ENCODE peak calls at places on chromosomes 11 and 22, in ten cellular contexts. One of them, this sample, is unnamed.

GRCh38 chr11:75637998-75638397 is 30.8 kb downstream of the MAP6 start:
- DNase-seq in PC-9: no peak
- DNase-seq in fibroblast of villous mesenchyme: no peak
- DNase-seq in transverse colon: no peak
- DNase-seq in left ventricle myocardium inferior: no peak
- DNase-seq in uterus: no peak
- DNase-seq in fibroblast of the aortic adventitia: no peak
- DNase-seq in NCI-H345: no peak
- DNase-seq in activated naive CD4-positive, alpha-beta T cell: no peak
- DNase-seq in caudate nucleus: no peak
- DNase-seq in this sample: no peak

GRCh38 chr22:27534720-27535125 is 266.8 kb downstream of the MN1 start:
- DNase-seq in uterus: no peak
- DNase-seq in PC-9: no peak
- DNase-seq in NCI-H345: no peak
- DNase-seq in fibroblast of the aortic adventitia: peak; percentile 94
- DNase-seq in activated naive CD4-positive, alpha-beta T cell: no peak
- DNase-seq in left ventricle myocardium inferior: no peak
- DNase-seq in fibroblast of villous mesenchyme: peak; percentile 91
- DNase-seq in transverse colon: no peak
- DNase-seq in caudate nucleus: no peak
- DNase-seq in this sample: no peak

GRCh38 chr22:47393191-47393590 is 630.7 kb downstream of the TBC1D22A start:
- DNase-seq in left ventricle myocardium inferior: no peak
- DNase-seq in fibroblast of villous mesenchyme: no peak
- DNase-seq in caudate nucleus: no peak
- DNase-seq in NCI-H345: no peak
- DNase-seq in transverse colon: no peak
- DNase-seq in PC-9: no peak
- DNase-seq in fibroblast of the aortic adventitia: no peak
- DNase-seq in activated naive CD4-positive, alpha-beta T cell: no peak
- DNase-seq in uterus: no peak
- DNase-seq in this sample: no peak

GRCh38 chr22:33832558-33833151 is 87.6 kb downstream of the LARGE1 start:
- DNase-seq in fibroblast of villous mesenchyme: no peak
- DNase-seq in activated naive CD4-positive, alpha-beta T cell: no peak
- DNase-seq in left ventricle myocardium inferior: peak; percentile 50
- DNase-seq in NCI-H345: no peak
- DNase-seq in caudate nucleus: no peak
- DNase-seq in uterus: no peak
- DNase-seq in PC-9: no peak
- DNase-seq in transverse colon: no peak
- DNase-seq in fibroblast of the aortic adventitia: peak; percentile 41
- DNase-seq in this sample: no peak

GRCh38 chr11:118533769-118534729 is 3.1 kb downstream of the TMEM25 start:
- DNase-seq in caudate nucleus: no peak
- DNase-seq in fibroblast of the aortic adventitia: no peak
- DNase-seq in fibroblast of villous mesenchyme: no peak
- DNase-seq in left ventricle myocardium inferior: no peak
- DNase-seq in activated naive CD4-positive, alpha-beta T cell: no peak
- DNase-seq in PC-9: no peak
- DNase-seq in NCI-H345: no peak
- DNase-seq in uterus: no peak
- DNase-seq in transverse colon: peak; percentile 57
- DNase-seq in this sample: no peak

GRCh38 chr22:24147666-24148065 is 33.6 kb upstream of the SUSD2 start:
- DNase-seq in NCI-H345: no peak
- DNase-seq in fibroblast of the aortic adventitia: no peak
- DNase-seq in activated naive CD4-positive, alpha-beta T cell: no peak
- DNase-seq in caudate nucleus: no peak
- DNase-seq in left ventricle myocardium inferior: no peak
- DNase-seq in fibroblast of villous mesenchyme: no peak
- DNase-seq in uterus: no peak
- DNase-seq in transverse colon: no peak
- DNase-seq in PC-9: no peak
- DNase-seq in this sample: no peak

GRCh38 chr22:40594924-40595323 is 41.6 kb downstream of the MRTFA start:
- DNase-seq in caudate nucleus: no peak
- DNase-seq in transverse colon: no peak
- DNase-seq in left ventricle myocardium inferior: no peak
- DNase-seq in NCI-H345: no peak
- DNase-seq in fibroblast of the aortic adventitia: peak; percentile 28
- DNase-seq in activated naive CD4-positive, alpha-beta T cell: no peak
- DNase-seq in uterus: no peak
- DNase-seq in PC-9: peak; percentile 44
- DNase-seq in fibroblast of villous mesenchyme: no peak
- DNase-seq in this sample: no peak

GRCh38 chr11:128690746-128691091 is 3.2 kb upstream of the FLI1 start:
- DNase-seq in fibroblast of villous mesenchyme: no peak
- DNase-seq in NCI-H345: no peak
- DNase-seq in uterus: no peak
- DNase-seq in caudate nucleus: no peak
- DNase-seq in activated naive CD4-positive, alpha-beta T cell: no peak
- DNase-seq in fibroblast of the aortic adventitia: no peak
- DNase-seq in left ventricle myocardium inferior: no peak
- DNase-seq in transverse colon: no peak
- DNase-seq in PC-9: no peak
- DNase-seq in this sample: no peak

GRCh38 chr11:77055913-77056312 is 10.9 kb upstream of the CAPN5 start:
- DNase-seq in PC-9: no peak
- DNase-seq in transverse colon: no peak
- DNase-seq in fibroblast of the aortic adventitia: no peak
- DNase-seq in uterus: no peak
- DNase-seq in NCI-H345: no peak
- DNase-seq in left ventricle myocardium inferior: no peak
- DNase-seq in fibroblast of villous mesenchyme: no peak
- DNase-seq in caudate nucleus: no peak
- DNase-seq in activated naive CD4-positive, alpha-beta T cell: no peak
- DNase-seq in this sample: no peak

GRCh38 chr22:43304831-43305230 is 38.3 kb downstream of the SCUBE1 start:
- DNase-seq in fibroblast of villous mesenchyme: no peak
- DNase-seq in left ventricle myocardium inferior: no peak
- DNase-seq in activated naive CD4-positive, alpha-beta T cell: no peak
- DNase-seq in transverse colon: no peak
- DNase-seq in caudate nucleus: no peak
- DNase-seq in fibroblast of the aortic adventitia: no peak
- DNase-seq in PC-9: no peak
- DNase-seq in NCI-H345: no peak
- DNase-seq in uterus: no peak
- DNase-seq in this sample: no peak